ENCODE peak calls at places on chromosome 5, in eight cellular contexts. V is Caco-2, X is cardiac muscle cell, A is upper lobe of right lung, P is tibial nerve, C is neuronal stem cell, D is left ventricle myocardium inferior, S is sigmoid colon. H is an unnamed sample.

GRCh38 chr5:54820346-54820745 is 165.0 kb downstream of the ESM1 start:
- DNase-seq in X (no peak), S (no peak), A (no peak), V (no peak), P (no peak), C (no peak), D (no peak), H (no peak)

GRCh38 chr5:127746756-127747155 is 43.6 kb downstream of the CCDC192 start:
- DNase-seq in A (no peak), X (peak; percentile 68), S (no peak), V (no peak), C (no peak), D (no peak), P (no peak), H (no peak)

GRCh38 chr5:112646139-112646941 is 91.3 kb upstream of the APC start:
- DNase-seq in A (no peak), X (peak; percentile 9), V (no peak), D (no peak), P (no peak), C (no peak), S (no peak), H (no peak)

GRCh38 chr5:178336889-178337785 is 104.5 kb upstream of the PHYKPL start:
- DNase-seq in S (peak; percentile 52), A (peak; percentile 65), X (no peak), V (no peak), C (no peak), P (no peak), D (no peak), H (no peak)

GRCh38 chr5:36152324-36153298 is 700 bp downstream of the SKP2 start:
- DNase-seq in A (no peak), P (no peak), S (no peak), X (peak; percentile 35), V (no peak), C (no peak), D (no peak), H (no peak)

GRCh38 chr5:55232194-55232984 is 1.0 kb downstream of the CCNO start:
- DNase-seq in C (peak; percentile 38), D (peak; percentile 16), V (peak; percentile 54), X (peak; percentile 9), S (no peak), P (no peak), A (no peak), H (no peak)

GRCh38 chr5:149310947-149311675 is 34.2 kb upstream of the GRPEL2 start:
- DNase-seq in D (no peak), A (no peak), C (no peak), X (peak; percentile 89), P (no peak), V (no peak), S (no peak), H (peak; percentile 65)

GRCh38 chr5:133602829-133603380 is 9.4 kb downstream of the FSTL4 start:
- DNase-seq in P (no peak), S (no peak), D (no peak), X (no peak), C (no peak), V (no peak), A (no peak), H (no peak)

GRCh38 chr5:35136386-35136785 is 88.6 kb upstream of the AGXT2 start:
- DNase-seq in D (no peak), A (no peak), V (no peak), S (no peak), P (no peak), X (peak; percentile 61), C (no peak), H (peak; percentile 18)

GRCh38 chr5:74092761-74093160 is 466.8 kb downstream of the ARHGEF28 start:
- DNase-seq in S (no peak), V (no peak), A (no peak), P (no peak), C (no peak), D (no peak), X (no peak), H (no peak)

GRCh38 chr5:108818613-108819272 is 71.0 kb downstream of the FER start:
- DNase-seq in C (no peak), S (no peak), V (no peak), D (no peak), P (no peak), A (no peak), X (peak; percentile 50), H (no peak)

GRCh38 chr5:84393969-84394368 is 9.3 kb upstream of the EDIL3 start:
- DNase-seq in S (no peak), P (no peak), V (no peak), C (no peak), X (peak; percentile 57), D (no peak), A (no peak), H (peak; percentile 89)

GRCh38 chr5:147017191-147017590 is 138.6 kb upstream of the PPP2R2B start:
- DNase-seq in D (no peak), A (no peak), C (no peak), S (no peak), P (no peak), X (no peak), V (no peak), H (no peak)

GRCh38 chr5:144504929-144505578 is 334.4 kb downstream of the KCTD16 start:
- DNase-seq in D (no peak), C (no peak), X (no peak), S (no peak), P (no peak), A (no peak), V (no peak), H (no peak)

GRCh38 chr5:159504106-159504856 is 174.0 kb upstream of the IL12B start:
- DNase-seq in V (no peak), C (no peak), A (no peak), X (peak; percentile 29), P (no peak), D (no peak), S (no peak), H (no peak)

GRCh38 chr5:80168388-80169028 is 87.3 kb downstream of the SERINC5 start:
- DNase-seq in D (no peak), C (no peak), S (no peak), V (no peak), X (no peak), A (no peak), P (no peak), H (no peak)
- H3K36me3 ChIP-seq in D (peaks cover 21% of the 10 kb centered on the region), C (no peaks in the 10 kb centered on the region), S (peaks cover 23% of the 10 kb centered on the region), V (peaks cover 5% of the 10 kb centered on the region), X (peaks cover 8% of the 10 kb centered on the region), A (peaks cover 71% of the 10 kb centered on the region), P (no peaks in the 10 kb centered on the region), H (no peaks in the 10 kb centered on the region)

GRCh38 chr5:485943-486491 is 38.2 kb downstream of the SLC9A3 start:
- DNase-seq in C (no peak), S (no peak), A (no peak), V (no peak), D (no peak), P (no peak), X (no peak), H (no peak)

GRCh38 chr5:483011-483410 is 40.0 kb downstream of the EXOC3 start:
- DNase-seq in C (no peak), X (no peak), A (no peak), D (no peak), S (no peak), V (no peak), P (no peak), H (no peak)

GRCh38 chr5:483434-484184 is 40.6 kb downstream of the EXOC3 start:
- DNase-seq in P (no peak), X (no peak), C (no peak), A (no peak), S (no peak), D (no peak), V (no peak), H (no peak)

GRCh38 chr5:484556-484955 is 39.7 kb downstream of the SLC9A3 start:
- DNase-seq in D (no peak), V (no peak), X (no peak), S (no peak), C (no peak), P (no peak), A (no peak), H (no peak)

DNA sequence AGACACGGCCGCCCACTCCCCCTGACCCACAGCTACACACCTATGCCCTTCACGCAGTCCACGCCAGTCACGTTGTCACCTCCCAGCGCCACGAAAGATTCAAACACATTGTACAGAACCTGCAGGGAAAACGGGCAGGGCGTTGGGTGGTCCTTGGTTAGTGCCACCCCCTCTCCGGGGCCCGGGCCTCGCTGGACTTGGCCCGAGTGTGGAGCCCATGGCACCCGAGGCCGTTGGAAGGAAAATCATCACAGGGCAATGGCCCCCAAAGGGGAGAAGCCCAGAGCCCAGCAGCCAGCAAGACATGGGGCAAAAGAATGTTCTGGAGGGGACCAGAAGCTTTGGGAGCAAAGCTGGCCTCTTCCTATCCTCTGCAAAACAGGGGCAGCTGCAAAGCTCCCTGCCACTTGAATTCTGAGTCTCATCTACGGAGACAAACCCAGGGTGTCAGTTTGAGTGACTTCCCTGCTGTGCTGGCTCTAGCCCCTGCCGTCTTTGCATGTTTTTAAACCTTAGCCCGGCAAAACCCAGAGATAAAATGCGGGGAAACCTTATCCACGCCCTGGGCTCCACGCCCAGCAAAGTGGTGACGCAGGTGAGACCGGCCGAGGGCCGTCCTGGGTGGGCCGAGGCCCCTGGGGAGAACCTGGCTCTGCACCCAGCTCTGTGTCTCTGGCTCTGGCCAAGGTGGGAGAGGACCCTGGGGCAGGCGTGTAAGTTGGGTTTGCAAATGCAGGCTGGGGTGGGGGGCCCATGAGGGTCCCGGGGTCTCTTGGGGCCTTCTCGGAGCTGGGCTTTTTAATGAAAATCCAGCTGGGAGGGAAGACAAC is 38.9 kb downstream of the SLC9A3 start:
- DNase-seq in A (no peak), V (no peak), C (no peak), D (no peak), X (peak; percentile 54), S (no peak), P (no peak), H (no peak)
- H3K27me3 ChIP-seq in A (peaks cover 46% of the 10 kb centered on the region), V (no peaks in the 10 kb centered on the region), C (no peaks in the 10 kb centered on the region), D (peaks cover 81% of the 10 kb centered on the region), X (no peaks in the 10 kb centered on the region), S (peaks cover 63% of the 10 kb centered on the region), P (peaks cover 55% of the 10 kb centered on the region), H (peaks cover 10% of the 10 kb centered on the region)

GRCh38 chr5:1443991-1444360 is 1.3 kb downstream of the SLC6A3 start:
- DNase-seq in A (no peak), V (no peak), X (no peak), C (no peak), D (no peak), P (no peak), S (no peak), H (no peak)

GRCh38 chr5:1445895-1446601 is 808 bp upstream of the SLC6A3 start:
- DNase-seq in A (peak; percentile 54), X (no peak), D (no peak), P (no peak), S (no peak), C (no peak), V (no peak), H (no peak)

GRCh38 chr5:1446602-1447343 is 1.5 kb upstream of the SLC6A3 start:
- DNase-seq in X (no peak), S (no peak), A (peak; percentile 59), C (no peak), D (no peak), P (no peak), V (peak; percentile 21), H (no peak)

GRCh38 chr5:1444361-1445189 is 665 bp downstream of the SLC6A3 start:
- DNase-seq in D (no peak), A (no peak), V (no peak), S (no peak), C (no peak), P (no peak), X (no peak), H (no peak)

GRCh38 chr5:1445313-1445894 is at the start of gene SLC6A3:
- DNase-seq in X (peak; percentile 49), D (peak; percentile 29), S (no peak), A (peak; percentile 65), C (peak; percentile 67), P (no peak), V (no peak), H (no peak)
- H3K4me3 ChIP-seq in X (peak within 1 kb of the TSS; percentile 10), D (peak within 1 kb of the TSS; percentile 44), S (no peak within 1 kb of the TSS), A (no peak within 1 kb of the TSS), C (peak within 1 kb of the TSS; percentile 67), P (peak within 1 kb of the TSS; percentile 24), V (no peak within 1 kb of the TSS), H (no peak within 1 kb of the TSS)

GRCh38 chr5:95907740-95908706 is 53.6 kb downstream of the ELL2 start:
- DNase-seq in A (no peak), S (no peak), C (no peak), D (no peak), V (no peak), P (no peak), X (no peak), H (no peak)
- H3K36me3 ChIP-seq in A (peaks cover 45% of the 10 kb centered on the region), S (no peaks in the 10 kb centered on the region), C (no peaks in the 10 kb centered on the region), D (peaks cover 7% of the 10 kb centered on the region), V (peaks cover 3% of the 10 kb centered on the region), P (no peaks in the 10 kb centered on the region), X (no peaks in the 10 kb centered on the region), H (no peaks in the 10 kb centered on the region)

H was measured in kidney epithelial cell.